ENCODE peak calls at places on chromosomes 5 and 9, in five cellular contexts. D is OCI-LY7, X is heart right ventricle, F is heart left ventricle, V is IMR-90. W is an unnamed sample.

GRCh38 chr9:35069020-35069419 is 3.4 kb downstream of the VCP start:
- DNase-seq in X (no peak), V (no peak), F (no peak), D (no peak), W (no peak)

GRCh38 chr5:5521478-5521877 is 99.0 kb downstream of the ICE1 start:
- DNase-seq in D (no peak), F (no peak), V (no peak), X (no peak), W (no peak)

GRCh38 chr5:80122599-80122998 is 87.5 kb downstream of the THBS4 start:
- DNase-seq in V (no peak), X (no peak), D (no peak), F (no peak), W (peak; percentile 28)

GRCh38 chr5:22787807-22788206 is 65.3 kb downstream of the CDH12 start:
- DNase-seq in D (no peak), V (no peak), X (no peak), F (no peak), W (no peak)

GRCh38 chr9:74309654-74310053 is 187.5 kb upstream of the RORB start:
- DNase-seq in V (no peak), X (no peak), D (no peak), F (no peak), W (no peak)

GRCh38 chr9:101087426-101087825 is 58.9 kb downstream of the PLPPR1 start:
- DNase-seq in X (no peak), V (no peak), F (no peak), D (no peak), W (no peak)

GRCh38 chr5:139862313-139862712 is 66.7 kb downstream of the PSD2 start:
- DNase-seq in X (no peak), D (no peak), F (no peak), V (peak; percentile 7), W (no peak)

GRCh38 chr5:38926121-38926520 is 80.3 kb downstream of the OSMR start:
- DNase-seq in D (no peak), F (no peak), X (no peak), V (peak; percentile 63), W (no peak)

GRCh38 chr9:124949387-124949786 is 8.5 kb upstream of the GOLGA1 start:
- DNase-seq in F (no peak), X (no peak), V (no peak), D (no peak), W (no peak)

DNA sequence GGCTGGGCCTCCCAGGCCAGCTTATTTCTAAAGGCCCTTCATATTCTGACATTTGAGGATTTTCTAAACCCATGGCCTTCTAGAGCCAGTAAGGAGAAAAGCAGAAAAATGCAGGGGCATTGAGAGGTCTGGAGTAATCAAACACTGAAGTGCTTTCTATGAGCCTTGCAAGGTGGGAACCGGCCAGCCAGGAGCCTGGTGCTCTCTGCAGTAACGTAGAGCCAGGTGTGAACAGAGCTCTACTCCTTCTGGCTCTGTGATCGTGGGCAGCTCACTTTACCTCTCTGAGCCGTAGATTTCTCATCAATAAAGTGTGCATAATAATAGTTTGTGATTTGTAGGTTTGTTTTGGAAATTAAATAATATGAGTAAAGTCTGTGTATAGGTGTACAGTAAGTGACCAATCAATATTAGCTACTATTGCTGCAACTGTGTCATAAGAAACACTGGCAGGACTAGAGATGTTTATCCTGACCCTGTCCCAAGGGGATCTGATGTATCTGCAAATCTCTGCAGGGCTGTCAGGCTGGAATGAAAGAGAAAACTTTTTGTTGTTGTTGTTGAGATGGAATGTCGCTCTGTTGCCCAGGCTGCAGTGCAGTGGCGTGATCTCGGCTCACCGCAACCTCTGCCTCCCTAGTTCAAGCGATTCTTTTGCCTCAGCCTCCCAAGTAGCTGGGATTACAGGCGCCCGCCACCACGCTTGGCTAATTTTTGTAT is 2.7 kb downstream of the SYNPO start:
- DNase-seq in D (no peak), X (no peak), V (no peak), F (no peak), W (no peak)
- H3K4me1 ChIP-seq in D (no peaks in the 10 kb centered on the region), X (peaks cover 97% of the 10 kb centered on the region), V (peaks cover 46% of the 10 kb centered on the region), F (peaks cover 97% of the 10 kb centered on the region), W (no peaks in the 10 kb centered on the region)

DNA sequence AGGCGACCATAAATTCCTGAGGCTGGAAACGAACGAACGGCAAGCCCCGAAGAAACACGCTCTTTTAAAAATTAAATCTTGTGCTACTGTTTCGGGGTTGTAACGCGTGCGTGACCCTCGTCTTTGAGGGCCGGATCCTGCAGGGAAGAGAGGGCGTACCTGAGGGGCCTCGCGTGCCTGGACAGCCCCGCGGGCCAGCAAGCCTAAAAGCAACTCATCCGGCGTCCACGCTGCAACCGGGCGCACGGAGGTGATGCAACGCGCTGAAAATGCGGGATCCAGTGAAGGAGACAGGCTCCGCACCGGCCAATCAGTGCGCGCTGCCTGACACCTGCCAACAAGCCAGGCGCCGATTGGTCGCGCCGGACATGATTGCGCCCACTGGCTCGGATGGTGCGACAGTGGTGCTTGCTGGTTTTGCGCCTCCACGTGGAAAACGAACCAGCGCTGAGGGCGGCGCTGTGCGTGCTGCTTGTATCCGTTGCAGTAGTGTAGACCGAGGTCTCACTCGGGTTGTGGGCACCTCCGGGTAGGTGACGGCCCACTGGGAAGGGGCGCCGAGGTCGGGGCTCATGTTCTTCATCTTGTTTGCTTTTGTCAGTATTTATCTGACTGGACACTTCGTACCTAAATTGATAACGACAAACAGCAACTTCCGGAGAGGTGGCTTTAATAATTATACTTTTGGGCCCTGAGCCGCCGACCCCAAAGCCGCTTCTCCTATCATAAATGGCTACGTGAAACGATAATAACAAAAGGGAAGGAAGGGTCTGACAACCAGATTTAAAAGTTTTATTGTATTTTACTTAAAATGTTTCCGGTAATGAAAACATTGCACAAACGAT is at the start of gene IARS1:
- DNase-seq in D (peak; percentile 98), X (peak; percentile 99), F (peak; percentile 98), V (peak; percentile 98), W (peak; percentile 100)
- TF ChIP-seq CTCF in D (peak; percentile 66), X (no peak), F (peak; percentile 6), V (peak; percentile 44), W (no peak)

GRCh38 chr5:55392669-55393068 is 84.9 kb downstream of the MTREX start:
- DNase-seq in F (no peak), V (no peak), D (no peak), X (no peak), W (no peak)
- H3K4me1 ChIP-seq in F (peaks cover 9% of the 10 kb centered on the region), V (no peaks in the 10 kb centered on the region), D (no peaks in the 10 kb centered on the region), X (peaks cover 8% of the 10 kb centered on the region), W (no peaks in the 10 kb centered on the region)

GRCh38 chr5:177096162-177097015 is 9.7 kb downstream of the FGFR4 start:
- DNase-seq in F (no peak), V (no peak), X (no peak), D (no peak), W (no peak)

GRCh38 chr5:177098772-177099152 is 12.0 kb downstream of the FGFR4 start:
- DNase-seq in X (no peak), F (no peak), V (peak; percentile 68), D (no peak), W (no peak)

GRCh38 chr5:177099422-177100093 is 12.8 kb downstream of the FGFR4 start:
- DNase-seq in F (no peak), D (peak; percentile 49), V (no peak), X (no peak), W (no peak)

GRCh38 chr5:177097016-177097985 is 10.6 kb downstream of the FGFR4 start:
- DNase-seq in V (no peak), D (no peak), X (no peak), F (no peak), W (no peak)

GRCh38 chr5:177098103-177098771 is 11.5 kb downstream of the FGFR4 start:
- DNase-seq in V (peak; percentile 41), X (peak; percentile 46), D (no peak), F (no peak), W (no peak)
- TF ChIP-seq CTCF in V (no peak), X (no peak), D (no peak), F (no peak), W (no peak)

W was measured in tibial nerve.